ENCODE peak calls at places on chromosomes 5 and 9, in nine cellular contexts. T is stimulated activated CD4-positive, alpha-beta T cell treated with anti-CD3 and anti-CD28 coated beads, TNF-alpha, amount 100 ng/mL, for 24 hours; P is iris pigment epithelial cell; U is AG09309; R is A549; D is left cardiac atrium; Y is right atrium auricular region; Q is B cell; O is psoas muscle. V is an unnamed sample.

GRCh38 chr5:176985516-176985915 is 21.1 kb downstream of the UIMC1 start:
- DNase-seq in T (no peak), P (no peak), U (no peak), R (no peak), D (no peak), Y (no peak), Q (peak), O (no peak), V (no peak)

GRCh38 chr5:1643651-1644392 is 120.1 kb upstream of the LPCAT1 start:
- DNase-seq in T (no peak), P (peak), U (no peak), R (no peak), D (no peak), Y (no peak), Q (no peak), O (peak), V (no peak)

GRCh38 chr9:120399940-120400339 is 180.0 kb downstream of the CDK5RAP2 start:
- DNase-seq in T (no peak), P (no peak), U (no peak), R (no peak), D (no peak), Y (no peak), Q (no peak), O (no peak), V (no peak)

GRCh38 chr5:98514106-98514665 is 259.3 kb upstream of the RGMB start:
- DNase-seq in T (no peak), P (peak), U (no peak), R (no peak), D (no peak), Y (no peak), Q (no peak), O (no peak), V (no peak)

GRCh38 chr5:150167163-150167798 is 703 bp downstream of the CDX1 start:
- DNase-seq in T (no peak), P (no peak), U (no peak), R (no peak), D (no peak), Y (no peak), Q (no peak), O (no peak), V (no peak)

GRCh38 chr9:101387871-101388506 is 3.2 kb upstream of the BAAT start:
- DNase-seq in T (no peak), P (peak), U (no peak), R (peak), D (no peak), Y (no peak), Q (peak), O (no peak), V (no peak)

GRCh38 chr9:91803970-91804752 is 145.9 kb downstream of the ROR2 start:
- DNase-seq in T (no peak), P (no peak), U (no peak), R (no peak), D (no peak), Y (no peak), Q (no peak), O (no peak), V (no peak)

GRCh38 chr9:32590898-32591297 is 17.9 kb upstream of the NDUFB6 start:
- DNase-seq in T (no peak), P (peak), U (no peak), R (no peak), D (no peak), Y (no peak), Q (no peak), O (no peak), V (no peak)

GRCh38 chr9:98989036-98990000 is 45.6 kb downstream of the COL15A1 start:
- DNase-seq in T (no peak), P (peak), U (peak), R (peak), D (peak), Y (peak), Q (no peak), O (peak), V (peak)

GRCh38 chr5:11897831-11898230 is 6.4 kb downstream of the CTNND2 start:
- DNase-seq in T (no peak), P (no peak), U (no peak), R (no peak), D (no peak), Y (no peak), Q (no peak), O (no peak), V (no peak)

GRCh38 chr9:21989440-21990189 is 4.6 kb downstream of the CDKN2A start:
- DNase-seq in T (no peak), P (no peak), U (no peak), R (no peak), D (no peak), Y (no peak), Q (no peak), O (no peak), V (no peak)

GRCh38 chr5:111738118-111738517 is 18.9 kb downstream of the NREP start:
- DNase-seq in T (no peak), P (no peak), U (no peak), R (no peak), D (no peak), Y (no peak), Q (no peak), O (no peak), V (no peak)

GRCh38 chr5:173451031-173451430 is 122.8 kb upstream of the STC2 start:
- DNase-seq in T (no peak), P (peak), U (no peak), R (peak), D (no peak), Y (no peak), Q (no peak), O (no peak), V (no peak)

GRCh38 chr9:87382902-87383301 is 114.8 kb upstream of the DAPK1 start:
- DNase-seq in T (no peak), P (peak), U (peak), R (peak), D (no peak), Y (peak), Q (no peak), O (no peak), V (no peak)

GRCh38 chr9:79577969-79578723 is 6.4 kb downstream of the TLE4 start:
- DNase-seq in T (no peak), P (peak), U (no peak), R (no peak), D (no peak), Y (no peak), Q (no peak), O (no peak), V (peak)

GRCh38 chr5:126499742-126500396 is 76.7 kb downstream of the GRAMD2B start:
- DNase-seq in T (no peak), P (peak), U (no peak), R (peak), D (no peak), Y (no peak), Q (peak), O (no peak), V (no peak)

GRCh38 chr5:134949335-134949734 is 18.4 kb upstream of the CATSPER3 start:
- DNase-seq in T (no peak), P (no peak), U (no peak), R (no peak), D (no peak), Y (no peak), Q (no peak), O (no peak), V (no peak)

GRCh38 chr9:4334439-4334838 is 34.6 kb upstream of the GLIS3 start:
- DNase-seq in T (no peak), P (no peak), U (no peak), R (peak), D (peak), Y (peak), Q (no peak), O (peak), V (no peak)

GRCh38 chr5:150254363-150255154 is 35.0 kb downstream of the CAMK2A start:
- DNase-seq in T (no peak), P (no peak), U (no peak), R (no peak), D (no peak), Y (no peak), Q (no peak), O (no peak), V (no peak)

GRCh38 chr5:135608761-135609443 is 30.1 kb upstream of the CXCL14 start:
- DNase-seq in T (no peak), P (no peak), U (no peak), R (no peak), D (no peak), Y (no peak), Q (no peak), O (no peak), V (no peak)

GRCh38 chr9:83622433-83622813 is 520 bp upstream of the IDNK start:
- DNase-seq in T (no peak), P (no peak), U (no peak), R (peak), D (no peak), Y (no peak), Q (no peak), O (no peak), V (no peak)

GRCh38 chr5:136064510-136064909 is 35.7 kb downstream of the TGFBI start:
- DNase-seq in T (no peak), P (no peak), U (no peak), R (no peak), D (no peak), Y (no peak), Q (no peak), O (no peak), V (no peak)

GRCh38 chr5:138369249-138369648 is 16.8 kb downstream of the KDM3B start:
- DNase-seq in T (no peak), P (no peak), U (no peak), R (no peak), D (no peak), Y (no peak), Q (no peak), O (no peak), V (no peak)

GRCh38 chr5:42520957-42521356 is 97.7 kb downstream of the GHR start:
- DNase-seq in T (no peak), P (no peak), U (no peak), R (no peak), D (no peak), Y (no peak), Q (no peak), O (no peak), V (no peak)